ENCODE peak calls at places on chromosome 11, in ten cellular contexts. Q is DND-41; K is aorta; D is PC-3; U is fibroblast of lung; R is CD8-positive, alpha-beta T cell; C is neuronal stem cell; N is adrenal gland; M is testis; X is hepatocyte. B is an unnamed sample.

GRCh38 chr11:129817282-129818051 is 1.8 kb downstream of the TMEM45B start:
- DNase-seq in Q (no peak), K (no peak), D (peak; percentile 51), U (no peak), R (no peak), C (no peak), N (no peak), M (no peak), X (peak; percentile 54), B (no peak)

GRCh38 chr11:123481647-123482046 is 51.6 kb downstream of the GRAMD1B start:
- DNase-seq in Q (no peak), K (no peak), D (no peak), U (no peak), R (no peak), C (no peak), N (no peak), M (no peak), X (no peak), B (no peak)

GRCh38 chr11:93570759-93571413 is 27.7 kb upstream of the SMCO4 start:
- DNase-seq in Q (no peak), K (no peak), D (peak; percentile 86), U (peak; percentile 78), R (no peak), C (no peak), N (peak; percentile 83), M (peak; percentile 13), X (peak; percentile 78), B (no peak)

GRCh38 chr11:127656266-127656879 is 655.8 kb upstream of the KIRREL3 start:
- DNase-seq in Q (no peak), K (no peak), D (no peak), U (no peak), R (no peak), C (no peak), N (no peak), M (no peak), X (no peak), B (no peak)

GRCh38 chr11:62295504-62295903 is 3.4 kb downstream of the SCGB1D4 start:
- DNase-seq in Q (peak; percentile 36), K (no peak), D (peak; percentile 59), U (peak; percentile 17), R (no peak), C (peak; percentile 35), N (no peak), M (peak; percentile 34), X (peak; percentile 69), B (no peak)

GRCh38 chr11:103537904-103538502 is 428.8 kb downstream of the DYNC2H1 start:
- DNase-seq in Q (no peak), K (no peak), D (peak; percentile 80), U (peak; percentile 60), R (no peak), C (no peak), N (no peak), M (no peak), X (peak; percentile 37), B (no peak)

GRCh38 chr11:102085864-102086551 is 24.2 kb upstream of the YAP1 start:
- DNase-seq in Q (no peak), K (no peak), D (peak; percentile 86), U (peak; percentile 14), R (no peak), C (no peak), N (no peak), M (no peak), X (no peak), B (no peak)

GRCh38 chr11:118914178-118914918 is 11.4 kb downstream of the BCL9L start:
- DNase-seq in Q (peak; percentile 89), K (peak; percentile 69), D (peak; percentile 75), U (no peak), R (peak; percentile 74), C (no peak), N (no peak), M (peak; percentile 75), X (no peak), B (peak; percentile 42)

GRCh38 chr11:71305041-71305440 is 52.7 kb upstream of the SHANK2 start:
- DNase-seq in Q (no peak), K (peak; percentile 6), D (no peak), U (no peak), R (no peak), C (no peak), N (no peak), M (no peak), X (no peak), B (no peak)

GRCh38 chr11:104713366-104713765 is 184.9 kb downstream of the CASP12 start:
- DNase-seq in Q (no peak), K (no peak), D (no peak), U (peak; percentile 79), R (no peak), C (no peak), N (no peak), M (no peak), X (no peak), B (no peak)

GRCh38 chr11:100823360-100823759 is 136.3 kb downstream of the ARHGAP42 start:
- DNase-seq in Q (no peak), K (no peak), D (no peak), U (peak; percentile 86), R (no peak), C (no peak), N (no peak), M (no peak), X (no peak), B (no peak)

GRCh38 chr11:64100345-64100744 is 64.6 kb downstream of the FLRT1 start:
- DNase-seq in Q (no peak), K (no peak), D (no peak), U (no peak), R (no peak), C (no peak), N (no peak), M (no peak), X (no peak), B (no peak)

GRCh38 chr11:14148653-14149273 is 186.2 kb downstream of the SPON1 start:
- DNase-seq in Q (no peak), K (no peak), D (peak; percentile 72), U (peak; percentile 68), R (no peak), C (no peak), N (no peak), M (no peak), X (peak; percentile 68), B (no peak)

GRCh38 chr11:75820636-75821035 is 5.6 kb downstream of the UVRAG start:
- DNase-seq in Q (no peak), K (no peak), D (peak; percentile 40), U (peak; percentile 70), R (no peak), C (no peak), N (peak; percentile 83), M (no peak), X (no peak), B (no peak)

GRCh38 chr11:118238947-118239346 is 13.2 kb downstream of the MPZL3 start:
- DNase-seq in Q (no peak), K (no peak), D (no peak), U (no peak), R (no peak), C (no peak), N (no peak), M (no peak), X (no peak), B (no peak)

GRCh38 chr11:32430586-32431357 is 4.6 kb downstream of the WT1 start:
- DNase-seq in Q (no peak), K (no peak), D (no peak), U (no peak), R (no peak), C (no peak), N (no peak), M (peak; percentile 92), X (no peak), B (no peak)

GRCh38 chr11:32432565-32433248 is 2.6 kb downstream of the WT1 start:
- DNase-seq in Q (no peak), K (no peak), D (no peak), U (no peak), R (no peak), C (no peak), N (no peak), M (peak; percentile 37), X (no peak), B (no peak)

GRCh38 chr11:32429477-32429876 is 5.9 kb downstream of the WT1 start:
- DNase-seq in Q (no peak), K (no peak), D (no peak), U (no peak), R (no peak), C (no peak), N (no peak), M (no peak), X (no peak), B (no peak)

GRCh38 chr11:32433249-32434115 is 1.9 kb downstream of the WT1 start:
- DNase-seq in Q (no peak), K (no peak), D (no peak), U (no peak), R (no peak), C (no peak), N (no peak), M (no peak), X (no peak), B (no peak)

GRCh38 chr11:32431657-32432056 is 3.7 kb downstream of the WT1 start:
- DNase-seq in Q (no peak), K (no peak), D (no peak), U (no peak), R (no peak), C (no peak), N (no peak), M (no peak), X (no peak), B (no peak)
- H3K9me3 ChIP-seq in Q (peaks cover 4% of the 10 kb centered on the region), K (no peaks in the 10 kb centered on the region), D (no peaks in the 10 kb centered on the region), U (no peaks in the 10 kb centered on the region), R (no peaks in the 10 kb centered on the region), C (peaks cover 2% of the 10 kb centered on the region), N (no peaks in the 10 kb centered on the region), M (no peaks in the 10 kb centered on the region), X (no peaks in the 10 kb centered on the region), B (no peaks in the 10 kb centered on the region)

GRCh38 chr11:55806248-55806647 is 4.9 kb upstream of the OR5L1 start:
- DNase-seq in Q (no peak), K (no peak), D (no peak), U (no peak), R (no peak), C (no peak), N (no peak), M (no peak), X (no peak), B (no peak)
- H3K9me3 ChIP-seq in Q (peaks cover 5% of the 10 kb centered on the region), K (no peaks in the 10 kb centered on the region), D (peaks cover 28% of the 10 kb centered on the region), U (no peaks in the 10 kb centered on the region), R (no peaks in the 10 kb centered on the region), C (peaks cover 11% of the 10 kb centered on the region), N (no peaks in the 10 kb centered on the region), M (no peaks in the 10 kb centered on the region), X (peaks cover 3% of the 10 kb centered on the region), B (no peaks in the 10 kb centered on the region)

DNA sequence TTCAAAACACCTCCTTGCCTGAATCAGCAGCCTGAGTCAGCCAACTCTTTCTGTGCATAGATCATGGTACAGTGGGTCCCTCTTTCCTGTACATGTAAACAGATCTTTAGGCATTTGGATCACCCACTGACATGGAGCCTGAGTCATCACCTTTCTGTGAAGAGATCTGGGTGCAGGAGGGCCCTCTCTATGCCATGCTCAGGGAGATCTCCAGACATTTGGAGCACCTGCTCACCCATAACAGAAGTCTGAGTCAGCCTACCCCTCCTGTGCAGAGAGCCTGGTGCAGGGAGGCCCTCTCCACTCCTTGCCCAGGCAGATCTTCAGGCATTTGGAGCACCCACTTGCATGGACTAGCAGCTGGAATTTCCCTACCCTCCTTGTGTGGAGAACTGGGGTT is 56.2 kb upstream of the GLYAT start:
- DNase-seq in Q (no peak), K (no peak), D (peak; percentile 80), U (no peak), R (no peak), C (no peak), N (no peak), M (no peak), X (no peak), B (no peak)
- H3K9me3 ChIP-seq in Q (no peaks in the 10 kb centered on the region), K (peaks cover 4% of the 10 kb centered on the region), D (no peaks in the 10 kb centered on the region), U (no peaks in the 10 kb centered on the region), R (no peaks in the 10 kb centered on the region), C (peaks cover 1% of the 10 kb centered on the region), N (no peaks in the 10 kb centered on the region), M (no peaks in the 10 kb centered on the region), X (no peaks in the 10 kb centered on the region), B (no peaks in the 10 kb centered on the region)

GRCh38 chr11:35986958-35987357 is 43.1 kb downstream of the LDLRAD3 start:
- DNase-seq in Q (no peak), K (no peak), D (peak; percentile 32), U (no peak), R (no peak), C (no peak), N (no peak), M (no peak), X (no peak), B (no peak)
- H3K9me3 ChIP-seq in Q (no peaks in the 10 kb centered on the region), K (no peaks in the 10 kb centered on the region), D (no peaks in the 10 kb centered on the region), U (no peaks in the 10 kb centered on the region), R (no peaks in the 10 kb centered on the region), C (peaks cover 6% of the 10 kb centered on the region), N (no peaks in the 10 kb centered on the region), M (no peaks in the 10 kb centered on the region), X (no peaks in the 10 kb centered on the region), B (no peaks in the 10 kb centered on the region)